ENCODE peak calls at places on chromosomes 7 and 10, in four cellular contexts. One of them, this sample, is unnamed. For H3K4me1 and H3K9me3, the result is how much of the 10 kb centered on the place peaks cover.

GRCh38 chr10:18659784-18660561 is 742 bp downstream of the ARL5B start:
- DNase-seq in aorta: no peak
- DNase-seq in PC-9: peak
- DNase-seq in right lobe of liver: no peak
- DNase-seq in this sample: peak

GRCh38 chr7:131166066-131166465 is 161.6 kb upstream of the MKLN1 start:
- DNase-seq in aorta: no peak
- DNase-seq in PC-9: no peak
- DNase-seq in right lobe of liver: no peak
- DNase-seq in this sample: no peak

GRCh38 chr10:130076681-130077080 is 33.9 kb downstream of the C10orf143 start:
- DNase-seq in aorta: peak
- DNase-seq in PC-9: no peak
- DNase-seq in right lobe of liver: no peak
- DNase-seq in this sample: no peak

GRCh38 chr10:78533776-78534175 is 500.1 kb downstream of the RPS24 start:
- DNase-seq in aorta: no peak
- DNase-seq in PC-9: peak
- DNase-seq in right lobe of liver: no peak
- DNase-seq in this sample: no peak

GRCh38 chr10:930415-931325 is 835 bp downstream of the LARP4B start:
- DNase-seq in aorta: peak
- DNase-seq in PC-9: peak
- DNase-seq in right lobe of liver: peak
- DNase-seq in this sample: peak

GRCh38 chr7:111560773-111561658 is 1.3 kb downstream of the IMMP2L start:
- DNase-seq in aorta: no peak
- DNase-seq in PC-9: peak
- DNase-seq in right lobe of liver: no peak
- DNase-seq in this sample: peak

GRCh38 chr7:116138202-116138801 is 72.0 kb upstream of the TES start:
- DNase-seq in aorta: no peak
- DNase-seq in PC-9: peak
- DNase-seq in right lobe of liver: no peak
- DNase-seq in this sample: peak

GRCh38 chr7:5421626-5422323 is 1.9 kb downstream of the TNRC18 start:
- DNase-seq in aorta: peak
- DNase-seq in PC-9: peak
- DNase-seq in right lobe of liver: peak
- DNase-seq in this sample: peak

GRCh38 chr10:96334888-96335526 is 23.8 kb downstream of the OPALIN start:
- DNase-seq in aorta: no peak
- DNase-seq in PC-9: no peak
- DNase-seq in right lobe of liver: no peak
- DNase-seq in this sample: no peak

GRCh38 chr7:131547589-131547988 is 8.8 kb downstream of the PODXL start:
- DNase-seq in aorta: peak
- DNase-seq in PC-9: no peak
- DNase-seq in right lobe of liver: no peak
- DNase-seq in this sample: no peak

GRCh38 chr10:15863733-15864132 is 3.4 kb upstream of the MINDY3 start:
- DNase-seq in aorta: no peak
- DNase-seq in PC-9: no peak
- DNase-seq in right lobe of liver: no peak
- DNase-seq in this sample: no peak

GRCh38 chr10:49625411-49625810 is 11.6 kb downstream of the CHAT start:
- DNase-seq in aorta: peak
- DNase-seq in PC-9: no peak
- DNase-seq in right lobe of liver: no peak
- DNase-seq in this sample: no peak

GRCh38 chr7:129831424-129832058 is 121.2 kb downstream of the UBE2H start:
- DNase-seq in aorta: no peak
- DNase-seq in PC-9: peak
- DNase-seq in right lobe of liver: no peak
- DNase-seq in this sample: peak

GRCh38 chr10:117254338-117254737 is 13.4 kb downstream of the SLC18A2 start:
- DNase-seq in aorta: peak
- DNase-seq in PC-9: no peak
- DNase-seq in right lobe of liver: no peak
- DNase-seq in this sample: no peak

GRCh38 chr7:77360969-77361368 is 55.2 kb downstream of the GSAP start:
- DNase-seq in aorta: no peak
- DNase-seq in PC-9: no peak
- DNase-seq in right lobe of liver: no peak
- DNase-seq in this sample: no peak

GRCh38 chr10:121751191-121751760 is 153.0 kb upstream of the FGFR2 start:
- DNase-seq in aorta: no peak
- DNase-seq in PC-9: no peak
- DNase-seq in right lobe of liver: no peak
- DNase-seq in this sample: no peak

GRCh38 chr7:96246972-96247371 is 74.9 kb downstream of the SLC25A13 start:
- DNase-seq in aorta: no peak
- DNase-seq in PC-9: no peak
- DNase-seq in right lobe of liver: no peak
- DNase-seq in this sample: no peak

GRCh38 chr7:117479480-117480224 is at the start of gene CFTR:
- DNase-seq in aorta: peak
- DNase-seq in PC-9: no peak
- DNase-seq in right lobe of liver: peak
- DNase-seq in this sample: no peak

GRCh38 chr7:111783867-111784266 is 221.6 kb upstream of the IMMP2L start:
- DNase-seq in aorta: no peak
- DNase-seq in PC-9: no peak
- DNase-seq in right lobe of liver: no peak
- DNase-seq in this sample: no peak

GRCh38 chr7:37765872-37766525 is 82.4 kb upstream of the NME8 start:
- DNase-seq in aorta: no peak
- DNase-seq in PC-9: no peak
- DNase-seq in right lobe of liver: no peak
- DNase-seq in this sample: no peak

GRCh38 chr10:95246582-95247051 is 44.2 kb downstream of the PDLIM1 start:
- DNase-seq in aorta: peak
- DNase-seq in PC-9: peak
- DNase-seq in right lobe of liver: peak
- DNase-seq in this sample: peak

GRCh38 chr7:27244488-27245123 is 2.0 kb downstream of the EVX1 start:
- DNase-seq in aorta: no peak
- DNase-seq in PC-9: no peak
- DNase-seq in right lobe of liver: no peak
- DNase-seq in this sample: no peak

GRCh38 chr7:125661-126060 is 66.7 kb upstream of the FAM20C start:
- DNase-seq in aorta: no peak
- DNase-seq in PC-9: no peak
- DNase-seq in right lobe of liver: no peak
- DNase-seq in this sample: no peak

GRCh38 chr7:18096087-18096486 is 68.4 kb upstream of the PRPS1L1 start:
- DNase-seq in aorta: no peak
- DNase-seq in PC-9: no peak
- DNase-seq in right lobe of liver: no peak
- DNase-seq in this sample: no peak

GRCh38 chr7:33726582-33726981 is 178.8 kb upstream of the BMPER start:
- DNase-seq in aorta: no peak
- DNase-seq in PC-9: no peak
- DNase-seq in right lobe of liver: no peak
- DNase-seq in this sample: no peak

GRCh38 chr7:108570146-108570755 is 577 bp downstream of the DNAJB9 start:
- DNase-seq in aorta: no peak
- DNase-seq in PC-9: peak
- DNase-seq in right lobe of liver: peak
- DNase-seq in this sample: peak

GRCh38 chr10:34731885-34732701 is 83.0 kb downstream of the PARD3 start:
- DNase-seq in aorta: no peak
- DNase-seq in PC-9: peak
- DNase-seq in right lobe of liver: no peak
- DNase-seq in this sample: no peak

GRCh38 chr10:85986777-85987176 is 379.8 kb downstream of the GRID1 start:
- DNase-seq in aorta: no peak
- DNase-seq in PC-9: no peak
- DNase-seq in right lobe of liver: no peak
- DNase-seq in this sample: no peak
- H3K4me3 ChIP-seq in aorta: no peak
- H3K4me3 ChIP-seq in PC-9: no peak
- H3K4me3 ChIP-seq in right lobe of liver: no peak
- H3K4me3 ChIP-seq in this sample: no peak

GRCh38 chr10:30433286-30433778 is 652 bp upstream of the MAP3K8 start:
- DNase-seq in aorta: peak
- DNase-seq in PC-9: peak
- DNase-seq in right lobe of liver: peak
- DNase-seq in this sample: peak
- H3K4me1 ChIP-seq in aorta: under half
- H3K4me1 ChIP-seq in PC-9: half or more
- H3K4me1 ChIP-seq in right lobe of liver: under half
- H3K4me1 ChIP-seq in this sample: under half

DNA sequence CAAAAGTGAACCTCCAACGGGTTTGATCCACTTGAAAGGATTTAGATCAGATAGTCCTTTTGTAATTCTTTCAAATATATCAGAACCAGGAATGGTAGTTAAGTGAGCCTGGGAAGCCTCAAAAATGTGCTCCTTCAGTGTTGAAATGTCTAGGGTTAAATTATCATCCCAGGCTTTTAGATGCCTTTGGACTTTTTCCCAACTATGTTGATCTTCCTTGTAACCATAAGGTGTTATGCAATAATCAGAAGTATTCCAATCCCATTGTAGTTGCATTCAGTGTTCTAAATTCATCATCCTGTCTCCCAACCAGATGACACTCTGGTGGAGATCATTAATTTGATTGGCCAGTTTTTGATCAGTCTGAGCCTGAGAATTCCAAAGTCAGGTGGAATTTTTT is 35.0 kb upstream of the AKR1C2 start:
- DNase-seq in aorta: no peak
- DNase-seq in PC-9: no peak
- DNase-seq in right lobe of liver: no peak
- DNase-seq in this sample: no peak
- H3K9me3 ChIP-seq in aorta: under half
- H3K9me3 ChIP-seq in PC-9: under half
- H3K9me3 ChIP-seq in right lobe of liver: under half
- H3K9me3 ChIP-seq in this sample: under half

DNA sequence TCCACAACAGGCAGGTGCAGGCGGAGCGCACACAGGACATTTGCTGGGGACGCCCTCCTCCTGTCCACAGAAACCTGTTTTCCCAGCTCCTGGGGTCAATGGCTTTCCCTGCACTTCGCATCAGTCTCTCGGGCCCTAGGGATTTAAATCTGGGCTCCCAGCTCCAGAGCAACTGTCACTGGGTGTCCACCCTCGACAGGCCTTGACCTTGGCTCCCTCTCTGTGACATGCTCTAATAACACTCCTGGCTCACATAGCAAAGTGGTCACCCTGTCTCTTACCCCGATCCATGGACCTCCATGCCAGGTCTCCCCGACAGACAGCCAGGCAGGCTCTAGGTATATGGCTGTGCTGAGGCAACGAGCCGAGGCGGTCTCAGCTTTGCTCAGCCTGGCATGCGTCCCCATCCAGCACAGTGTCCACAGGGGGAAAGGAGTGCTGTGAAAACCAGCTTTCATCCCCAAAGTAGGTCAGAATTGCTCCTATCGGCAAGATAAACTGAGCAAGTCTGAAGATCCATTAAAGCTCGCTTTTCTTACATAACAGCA is 195.6 kb downstream of the TNS3 start:
- DNase-seq in aorta: no peak
- DNase-seq in PC-9: no peak
- DNase-seq in right lobe of liver: no peak
- DNase-seq in this sample: no peak
- H3K4me3 ChIP-seq in aorta: no peak
- H3K4me3 ChIP-seq in PC-9: no peak
- H3K4me3 ChIP-seq in right lobe of liver: no peak
- H3K4me3 ChIP-seq in this sample: no peak

DNA sequence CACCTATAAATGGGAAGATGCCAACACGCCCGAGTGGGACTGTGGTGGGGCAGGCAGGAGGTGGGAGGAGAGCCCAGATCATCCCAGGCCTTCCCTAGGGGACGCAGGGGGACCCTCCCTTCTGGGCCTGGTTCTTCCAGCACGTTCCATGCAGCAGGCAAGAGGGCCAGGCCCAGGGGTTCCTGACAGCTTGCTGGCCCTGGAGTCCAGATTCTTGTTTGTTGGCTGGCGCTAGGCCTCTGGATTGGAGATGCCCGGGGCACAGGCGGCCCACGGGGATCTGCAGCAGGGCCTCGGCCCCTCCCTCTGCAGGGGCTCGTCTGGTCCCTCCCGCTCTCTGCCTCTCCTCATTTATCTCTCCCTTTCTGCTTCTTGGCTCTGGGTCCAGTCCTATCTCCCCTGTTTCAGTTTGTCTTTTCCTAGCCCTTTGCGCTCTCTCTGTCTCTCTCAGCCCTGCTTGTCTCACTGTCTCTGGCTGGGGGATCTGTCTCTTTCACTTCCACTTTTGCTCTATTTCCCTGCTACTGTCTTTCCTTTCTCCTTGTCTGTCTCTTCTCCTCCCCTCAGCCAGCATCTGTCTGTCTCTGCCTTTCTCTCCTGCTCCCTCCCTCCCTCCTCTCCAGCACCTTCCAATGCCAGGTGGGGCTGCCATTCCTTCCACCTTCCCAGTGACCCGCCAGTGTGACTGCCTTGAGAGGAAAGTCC is 1.1 kb upstream of the AQP1 start:
- DNase-seq in aorta: no peak
- DNase-seq in PC-9: no peak
- DNase-seq in right lobe of liver: no peak
- DNase-seq in this sample: no peak
- H3K4me1 ChIP-seq in aorta: under half
- H3K4me1 ChIP-seq in PC-9: under half
- H3K4me1 ChIP-seq in right lobe of liver: under half
- H3K4me1 ChIP-seq in this sample: under half

GRCh38 chr7:56479748-56480147 is 363.5 kb upstream of the NUPR2 start:
- DNase-seq in aorta: no peak
- DNase-seq in PC-9: no peak
- DNase-seq in right lobe of liver: no peak
- DNase-seq in this sample: no peak
- H3K9me3 ChIP-seq in aorta: under half
- H3K9me3 ChIP-seq in PC-9: under half
- H3K9me3 ChIP-seq in right lobe of liver: under half
- H3K9me3 ChIP-seq in this sample: under half

GRCh38 chr10:30391266-30391665 is 42.2 kb upstream of the MTPAP start:
- DNase-seq in aorta: no peak
- DNase-seq in PC-9: no peak
- DNase-seq in right lobe of liver: no peak
- DNase-seq in this sample: no peak

GRCh38 chr10:30396282-30396681 is 37.7 kb upstream of the MAP3K8 start:
- DNase-seq in aorta: no peak
- DNase-seq in PC-9: no peak
- DNase-seq in right lobe of liver: no peak
- DNase-seq in this sample: no peak

GRCh38 chr10:30390207-30390606 is 41.1 kb upstream of the MTPAP start:
- DNase-seq in aorta: no peak
- DNase-seq in PC-9: no peak
- DNase-seq in right lobe of liver: no peak
- DNase-seq in this sample: no peak

GRCh38 chr10:30389543-30389942 is 40.5 kb upstream of the MTPAP start:
- DNase-seq in aorta: no peak
- DNase-seq in PC-9: no peak
- DNase-seq in right lobe of liver: no peak
- DNase-seq in this sample: no peak

GRCh38 chr10:30392564-30392990 is 41.4 kb upstream of the MAP3K8 start:
- DNase-seq in aorta: peak
- DNase-seq in PC-9: no peak
- DNase-seq in right lobe of liver: peak
- DNase-seq in this sample: peak
- H3K4me3 ChIP-seq in aorta: no peak
- H3K4me3 ChIP-seq in PC-9: no peak
- H3K4me3 ChIP-seq in right lobe of liver: no peak
- H3K4me3 ChIP-seq in this sample: no peak

GRCh38 chr10:58278274-58278961 is 9.5 kb downstream of the CISD1 start:
- DNase-seq in aorta: no peak
- DNase-seq in PC-9: no peak
- DNase-seq in right lobe of liver: no peak
- DNase-seq in this sample: no peak
- H3K4me1 ChIP-seq in aorta: under half
- H3K4me1 ChIP-seq in PC-9: under half
- H3K4me1 ChIP-seq in right lobe of liver: under half
- H3K4me1 ChIP-seq in this sample: half or more

This sample was measured in SJSA1.